ENCODE peak calls at places on chromosome 20, in seven cellular contexts. One of them, this sample, is unnamed.

GRCh38 chr20:13321416-13321815 is 100.3 kb downstream of the ISM1 start:
- DNase-seq in effector CD4-positive, alpha-beta T cell: no peak
- DNase-seq in AG20443: no peak
- DNase-seq in fibroblast of lung: no peak
- DNase-seq in GM04504: no peak
- DNase-seq in RWPE1: no peak
- DNase-seq in stimulated activated naive CD8-positive, alpha-beta T cell treated with anti-CD3 and anti-CD28 coated beads, Interleukin-15, Interleukin-2, amounts not matched to agents 100 U/mL and 50 U/mL, for 24 hours: no peak
- DNase-seq in this sample: no peak

GRCh38 chr20:1423625-1424106 is 30.8 kb upstream of the FKBP1A start:
- DNase-seq in effector CD4-positive, alpha-beta T cell: no peak
- DNase-seq in AG20443: peak
- DNase-seq in fibroblast of lung: peak
- DNase-seq in GM04504: no peak
- DNase-seq in RWPE1: no peak
- DNase-seq in stimulated activated naive CD8-positive, alpha-beta T cell treated with anti-CD3 and anti-CD28 coated beads, Interleukin-15, Interleukin-2, amounts not matched to agents 100 U/mL and 50 U/mL, for 24 hours: no peak
- DNase-seq in this sample: peak

GRCh38 chr20:15875446-15875845 is 697.8 kb downstream of the KIF16B start:
- DNase-seq in effector CD4-positive, alpha-beta T cell: no peak
- DNase-seq in AG20443: no peak
- DNase-seq in fibroblast of lung: no peak
- DNase-seq in GM04504: no peak
- DNase-seq in RWPE1: no peak
- DNase-seq in stimulated activated naive CD8-positive, alpha-beta T cell treated with anti-CD3 and anti-CD28 coated beads, Interleukin-15, Interleukin-2, amounts not matched to agents 100 U/mL and 50 U/mL, for 24 hours: no peak
- DNase-seq in this sample: peak

GRCh38 chr20:14193443-14193842 is 144.0 kb downstream of the FLRT3 start:
- DNase-seq in effector CD4-positive, alpha-beta T cell: no peak
- DNase-seq in AG20443: no peak
- DNase-seq in fibroblast of lung: no peak
- DNase-seq in GM04504: no peak
- DNase-seq in RWPE1: no peak
- DNase-seq in stimulated activated naive CD8-positive, alpha-beta T cell treated with anti-CD3 and anti-CD28 coated beads, Interleukin-15, Interleukin-2, amounts not matched to agents 100 U/mL and 50 U/mL, for 24 hours: no peak
- DNase-seq in this sample: no peak

GRCh38 chr20:9068896-9069663 is at the start of gene PLCB4:
- DNase-seq in effector CD4-positive, alpha-beta T cell: no peak
- DNase-seq in AG20443: peak
- DNase-seq in fibroblast of lung: peak
- DNase-seq in GM04504: no peak
- DNase-seq in RWPE1: peak
- DNase-seq in stimulated activated naive CD8-positive, alpha-beta T cell treated with anti-CD3 and anti-CD28 coated beads, Interleukin-15, Interleukin-2, amounts not matched to agents 100 U/mL and 50 U/mL, for 24 hours: no peak
- DNase-seq in this sample: peak

GRCh38 chr20:38766071-38766470 is 17.8 kb downstream of the ACTR5 start:
- DNase-seq in effector CD4-positive, alpha-beta T cell: no peak
- DNase-seq in AG20443: no peak
- DNase-seq in fibroblast of lung: no peak
- DNase-seq in GM04504: no peak
- DNase-seq in RWPE1: no peak
- DNase-seq in stimulated activated naive CD8-positive, alpha-beta T cell treated with anti-CD3 and anti-CD28 coated beads, Interleukin-15, Interleukin-2, amounts not matched to agents 100 U/mL and 50 U/mL, for 24 hours: no peak
- DNase-seq in this sample: no peak

GRCh38 chr20:58808296-58809046 is 42.2 kb downstream of the GNAS-AS1 start:
- DNase-seq in effector CD4-positive, alpha-beta T cell: no peak
- DNase-seq in AG20443: no peak
- DNase-seq in fibroblast of lung: no peak
- DNase-seq in GM04504: no peak
- DNase-seq in RWPE1: no peak
- DNase-seq in stimulated activated naive CD8-positive, alpha-beta T cell treated with anti-CD3 and anti-CD28 coated beads, Interleukin-15, Interleukin-2, amounts not matched to agents 100 U/mL and 50 U/mL, for 24 hours: no peak
- DNase-seq in this sample: no peak

GRCh38 chr20:17843246-17844132 is 125.1 kb downstream of the SNX5 start:
- DNase-seq in effector CD4-positive, alpha-beta T cell: no peak
- DNase-seq in AG20443: peak
- DNase-seq in fibroblast of lung: peak
- DNase-seq in GM04504: peak
- DNase-seq in RWPE1: peak
- DNase-seq in stimulated activated naive CD8-positive, alpha-beta T cell treated with anti-CD3 and anti-CD28 coated beads, Interleukin-15, Interleukin-2, amounts not matched to agents 100 U/mL and 50 U/mL, for 24 hours: peak
- DNase-seq in this sample: no peak

GRCh38 chr20:63942250-63943006 is 13.8 kb downstream of the UCKL1 start:
- DNase-seq in effector CD4-positive, alpha-beta T cell: no peak
- DNase-seq in AG20443: no peak
- DNase-seq in fibroblast of lung: peak
- DNase-seq in GM04504: no peak
- DNase-seq in RWPE1: peak
- DNase-seq in stimulated activated naive CD8-positive, alpha-beta T cell treated with anti-CD3 and anti-CD28 coated beads, Interleukin-15, Interleukin-2, amounts not matched to agents 100 U/mL and 50 U/mL, for 24 hours: peak
- DNase-seq in this sample: peak

GRCh38 chr20:57380081-57380750 is 11.0 kb upstream of the RBM38 start:
- DNase-seq in effector CD4-positive, alpha-beta T cell: no peak
- DNase-seq in AG20443: no peak
- DNase-seq in fibroblast of lung: no peak
- DNase-seq in GM04504: no peak
- DNase-seq in RWPE1: no peak
- DNase-seq in stimulated activated naive CD8-positive, alpha-beta T cell treated with anti-CD3 and anti-CD28 coated beads, Interleukin-15, Interleukin-2, amounts not matched to agents 100 U/mL and 50 U/mL, for 24 hours: no peak
- DNase-seq in this sample: no peak

GRCh38 chr20:15475483-15475882 is 1097.8 kb downstream of the KIF16B start:
- DNase-seq in effector CD4-positive, alpha-beta T cell: no peak
- DNase-seq in AG20443: peak
- DNase-seq in fibroblast of lung: no peak
- DNase-seq in GM04504: no peak
- DNase-seq in RWPE1: peak
- DNase-seq in stimulated activated naive CD8-positive, alpha-beta T cell treated with anti-CD3 and anti-CD28 coated beads, Interleukin-15, Interleukin-2, amounts not matched to agents 100 U/mL and 50 U/mL, for 24 hours: no peak
- DNase-seq in this sample: peak

GRCh38 chr20:3818155-3819151 is 1.9 kb upstream of the AP5S1 start:
- DNase-seq in effector CD4-positive, alpha-beta T cell: no peak
- DNase-seq in AG20443: peak
- DNase-seq in fibroblast of lung: peak
- DNase-seq in GM04504: peak
- DNase-seq in RWPE1: peak
- DNase-seq in stimulated activated naive CD8-positive, alpha-beta T cell treated with anti-CD3 and anti-CD28 coated beads, Interleukin-15, Interleukin-2, amounts not matched to agents 100 U/mL and 50 U/mL, for 24 hours: no peak
- DNase-seq in this sample: peak

GRCh38 chr20:44052166-44052565 is 134.8 kb downstream of the JPH2 start:
- DNase-seq in effector CD4-positive, alpha-beta T cell: no peak
- DNase-seq in AG20443: no peak
- DNase-seq in fibroblast of lung: no peak
- DNase-seq in GM04504: no peak
- DNase-seq in RWPE1: no peak
- DNase-seq in stimulated activated naive CD8-positive, alpha-beta T cell treated with anti-CD3 and anti-CD28 coated beads, Interleukin-15, Interleukin-2, amounts not matched to agents 100 U/mL and 50 U/mL, for 24 hours: peak
- DNase-seq in this sample: no peak

GRCh38 chr20:23214903-23215302 is 128.8 kb upstream of the CD93 start:
- DNase-seq in effector CD4-positive, alpha-beta T cell: no peak
- DNase-seq in AG20443: no peak
- DNase-seq in fibroblast of lung: peak
- DNase-seq in GM04504: no peak
- DNase-seq in RWPE1: no peak
- DNase-seq in stimulated activated naive CD8-positive, alpha-beta T cell treated with anti-CD3 and anti-CD28 coated beads, Interleukin-15, Interleukin-2, amounts not matched to agents 100 U/mL and 50 U/mL, for 24 hours: no peak
- DNase-seq in this sample: no peak

GRCh38 chr20:36314734-36315544 is 8.8 kb downstream of the DLGAP4 start:
- DNase-seq in effector CD4-positive, alpha-beta T cell: no peak
- DNase-seq in AG20443: peak
- DNase-seq in fibroblast of lung: no peak
- DNase-seq in GM04504: no peak
- DNase-seq in RWPE1: no peak
- DNase-seq in stimulated activated naive CD8-positive, alpha-beta T cell treated with anti-CD3 and anti-CD28 coated beads, Interleukin-15, Interleukin-2, amounts not matched to agents 100 U/mL and 50 U/mL, for 24 hours: no peak
- DNase-seq in this sample: no peak

GRCh38 chr20:53420061-53420460 is 173.6 kb downstream of the ZNF217 start:
- DNase-seq in effector CD4-positive, alpha-beta T cell: no peak
- DNase-seq in AG20443: no peak
- DNase-seq in fibroblast of lung: no peak
- DNase-seq in GM04504: no peak
- DNase-seq in RWPE1: no peak
- DNase-seq in stimulated activated naive CD8-positive, alpha-beta T cell treated with anti-CD3 and anti-CD28 coated beads, Interleukin-15, Interleukin-2, amounts not matched to agents 100 U/mL and 50 U/mL, for 24 hours: no peak
- DNase-seq in this sample: no peak

GRCh38 chr20:22597303-22597702 is 12.9 kb upstream of the FOXA2 start:
- DNase-seq in effector CD4-positive, alpha-beta T cell: no peak
- DNase-seq in AG20443: no peak
- DNase-seq in fibroblast of lung: no peak
- DNase-seq in GM04504: no peak
- DNase-seq in RWPE1: no peak
- DNase-seq in stimulated activated naive CD8-positive, alpha-beta T cell treated with anti-CD3 and anti-CD28 coated beads, Interleukin-15, Interleukin-2, amounts not matched to agents 100 U/mL and 50 U/mL, for 24 hours: no peak
- DNase-seq in this sample: no peak

GRCh38 chr20:44017905-44018683 is 103.4 kb downstream of the TOX2 start:
- DNase-seq in effector CD4-positive, alpha-beta T cell: no peak
- DNase-seq in AG20443: peak
- DNase-seq in fibroblast of lung: peak
- DNase-seq in GM04504: peak
- DNase-seq in RWPE1: peak
- DNase-seq in stimulated activated naive CD8-positive, alpha-beta T cell treated with anti-CD3 and anti-CD28 coated beads, Interleukin-15, Interleukin-2, amounts not matched to agents 100 U/mL and 50 U/mL, for 24 hours: no peak
- DNase-seq in this sample: peak

GRCh38 chr20:46207031-46207549 is 89.0 kb downstream of the CD40 start:
- DNase-seq in effector CD4-positive, alpha-beta T cell: no peak
- DNase-seq in AG20443: peak
- DNase-seq in fibroblast of lung: no peak
- DNase-seq in GM04504: no peak
- DNase-seq in RWPE1: no peak
- DNase-seq in stimulated activated naive CD8-positive, alpha-beta T cell treated with anti-CD3 and anti-CD28 coated beads, Interleukin-15, Interleukin-2, amounts not matched to agents 100 U/mL and 50 U/mL, for 24 hours: no peak
- DNase-seq in this sample: no peak

GRCh38 chr20:407953-408842 is at the start of gene RBCK1:
- DNase-seq in effector CD4-positive, alpha-beta T cell: peak
- DNase-seq in AG20443: peak
- DNase-seq in fibroblast of lung: peak
- DNase-seq in GM04504: peak
- DNase-seq in RWPE1: peak
- DNase-seq in stimulated activated naive CD8-positive, alpha-beta T cell treated with anti-CD3 and anti-CD28 coated beads, Interleukin-15, Interleukin-2, amounts not matched to agents 100 U/mL and 50 U/mL, for 24 hours: peak
- DNase-seq in this sample: peak

GRCh38 chr20:6590891-6591679 is 176.4 kb upstream of the BMP2 start:
- DNase-seq in effector CD4-positive, alpha-beta T cell: no peak
- DNase-seq in AG20443: peak
- DNase-seq in fibroblast of lung: peak
- DNase-seq in GM04504: peak
- DNase-seq in RWPE1: peak
- DNase-seq in stimulated activated naive CD8-positive, alpha-beta T cell treated with anti-CD3 and anti-CD28 coated beads, Interleukin-15, Interleukin-2, amounts not matched to agents 100 U/mL and 50 U/mL, for 24 hours: no peak
- DNase-seq in this sample: no peak

GRCh38 chr20:17875106-17875980 is 93.3 kb downstream of the SNX5 start:
- DNase-seq in effector CD4-positive, alpha-beta T cell: no peak
- DNase-seq in AG20443: peak
- DNase-seq in fibroblast of lung: peak
- DNase-seq in GM04504: no peak
- DNase-seq in RWPE1: peak
- DNase-seq in stimulated activated naive CD8-positive, alpha-beta T cell treated with anti-CD3 and anti-CD28 coated beads, Interleukin-15, Interleukin-2, amounts not matched to agents 100 U/mL and 50 U/mL, for 24 hours: no peak
- DNase-seq in this sample: no peak

GRCh38 chr20:63009988-63010769 is 3.4 kb upstream of the BHLHE23 start:
- DNase-seq in effector CD4-positive, alpha-beta T cell: peak
- DNase-seq in AG20443: no peak
- DNase-seq in fibroblast of lung: no peak
- DNase-seq in GM04504: no peak
- DNase-seq in RWPE1: no peak
- DNase-seq in stimulated activated naive CD8-positive, alpha-beta T cell treated with anti-CD3 and anti-CD28 coated beads, Interleukin-15, Interleukin-2, amounts not matched to agents 100 U/mL and 50 U/mL, for 24 hours: peak
- DNase-seq in this sample: no peak

GRCh38 chr20:17735206-17735804 is 35.5 kb downstream of the BANF2 start:
- DNase-seq in effector CD4-positive, alpha-beta T cell: no peak
- DNase-seq in AG20443: no peak
- DNase-seq in fibroblast of lung: peak
- DNase-seq in GM04504: peak
- DNase-seq in RWPE1: peak
- DNase-seq in stimulated activated naive CD8-positive, alpha-beta T cell treated with anti-CD3 and anti-CD28 coated beads, Interleukin-15, Interleukin-2, amounts not matched to agents 100 U/mL and 50 U/mL, for 24 hours: no peak
- DNase-seq in this sample: no peak

GRCh38 chr20:19588731-19589130 is 169.3 kb upstream of the RIN2 start:
- DNase-seq in effector CD4-positive, alpha-beta T cell: no peak
- DNase-seq in AG20443: no peak
- DNase-seq in fibroblast of lung: no peak
- DNase-seq in GM04504: no peak
- DNase-seq in RWPE1: no peak
- DNase-seq in stimulated activated naive CD8-positive, alpha-beta T cell treated with anti-CD3 and anti-CD28 coated beads, Interleukin-15, Interleukin-2, amounts not matched to agents 100 U/mL and 50 U/mL, for 24 hours: no peak
- DNase-seq in this sample: peak